ENCODE peak calls at places on chromosomes 13 and 19, in seven cellular contexts. V is upper lobe of right lung, Z is left ventricle myocardium inferior, Y is foreskin fibroblast, D is GM12865, C is D341Med, B is Calu3. J is an unnamed sample.

GRCh38 chr13:74026753-74027152 is 107.5 kb downstream of the KLF12 start:
- DNase-seq in V (no peak), Z (no peak), Y (no peak), D (peak), C (no peak), B (peak), J (no peak)

GRCh38 chr19:541699-542098 is 2.2 kb upstream of the GZMM start:
- DNase-seq in V (no peak), Z (no peak), Y (no peak), D (no peak), C (no peak), B (no peak), J (no peak)

GRCh38 chr13:44801990-44802389 is 187.3 kb downstream of the NUFIP1 start:
- DNase-seq in V (no peak), Z (no peak), Y (peak), D (no peak), C (no peak), B (peak), J (peak)

GRCh38 chr13:111006508-111007031 is 91.7 kb upstream of the ANKRD10 start:
- DNase-seq in V (peak), Z (peak), Y (peak), D (no peak), C (no peak), B (no peak), J (peak)

GRCh38 chr19:48344892-48345291 is 18.8 kb downstream of the TMEM143 start:
- DNase-seq in V (no peak), Z (no peak), Y (no peak), D (no peak), C (peak), B (no peak), J (no peak)

GRCh38 chr13:110913911-110914292 is 967 bp downstream of the ANKRD10 start:
- DNase-seq in V (no peak), Z (no peak), Y (no peak), D (no peak), C (no peak), B (no peak), J (peak)

GRCh38 chr19:39941615-39942507 is 7.4 kb upstream of the FCGBP start:
- DNase-seq in V (no peak), Z (no peak), Y (no peak), D (peak), C (no peak), B (peak), J (no peak)

GRCh38 chr19:2756921-2757881 is 17.4 kb upstream of the SLC39A3 start:
- DNase-seq in V (peak), Z (no peak), Y (no peak), D (no peak), C (peak), B (no peak), J (no peak)

GRCh38 chr13:107582171-107582570 is 633.2 kb downstream of the LIG4 start:
- DNase-seq in V (no peak), Z (no peak), Y (no peak), D (no peak), C (no peak), B (no peak), J (no peak)

GRCh38 chr19:2982983-2983350 is 5.6 kb downstream of the TLE6 start:
- DNase-seq in V (peak), Z (peak), Y (peak), D (no peak), C (peak), B (no peak), J (peak)

GRCh38 chr19:29098863-29099481 is 114.0 kb downstream of the UQCRFS1 start:
- DNase-seq in V (peak), Z (peak), Y (peak), D (no peak), C (no peak), B (peak), J (peak)

GRCh38 chr13:102856603-102857002 is 10.8 kb downstream of the ERCC5 start:
- DNase-seq in V (peak), Z (peak), Y (no peak), D (no peak), C (no peak), B (no peak), J (peak)

GRCh38 chr19:45473366-45474190 is 5.8 kb downstream of the FOSB start:
- DNase-seq in V (no peak), Z (no peak), Y (no peak), D (no peak), C (no peak), B (no peak), J (no peak)

GRCh38 chr13:19152403-19152802 is 29.2 kb downstream of the TUBA3C start:
- DNase-seq in V (no peak), Z (no peak), Y (no peak), D (no peak), C (no peak), B (no peak), J (no peak)

GRCh38 chr13:113850722-113851479 is 13.0 kb downstream of the GAS6 start:
- DNase-seq in V (no peak), Z (no peak), Y (no peak), D (no peak), C (no peak), B (no peak), J (no peak)

GRCh38 chr13:30997697-30998547 is 65.5 kb downstream of the TEX26 start:
- DNase-seq in V (no peak), Z (peak), Y (no peak), D (no peak), C (no peak), B (no peak), J (no peak)

GRCh38 chr19:17469092-17469370 is 1.3 kb upstream of the SLC27A1 start:
- DNase-seq in V (no peak), Z (no peak), Y (no peak), D (no peak), C (no peak), B (no peak), J (no peak)

GRCh38 chr19:15297416-15298224 is 34.7 kb downstream of the BRD4 start:
- DNase-seq in V (peak), Z (no peak), Y (no peak), D (no peak), C (no peak), B (peak), J (no peak)

GRCh38 chr13:78660130-78660857 is 1.3 kb upstream of the OBI1 start:
- DNase-seq in V (no peak), Z (no peak), Y (no peak), D (peak), C (no peak), B (no peak), J (no peak)

GRCh38 chr13:80599765-80600164 is 258.8 kb upstream of the SPRY2 start:
- DNase-seq in V (no peak), Z (no peak), Y (no peak), D (no peak), C (no peak), B (no peak), J (no peak)

GRCh38 chr19:35155441-35155840 is 906 bp downstream of the FXYD5 start:
- DNase-seq in V (no peak), Z (no peak), Y (no peak), D (peak), C (no peak), B (no peak), J (no peak)

GRCh38 chr19:6038634-6039405 is 60.9 kb upstream of the RANBP3 start:
- DNase-seq in V (no peak), Z (no peak), Y (no peak), D (peak), C (no peak), B (no peak), J (no peak)

GRCh38 chr13:48646791-48647190 is 6.9 kb upstream of the CYSLTR2 start:
- DNase-seq in V (no peak), Z (no peak), Y (no peak), D (no peak), C (no peak), B (no peak), J (no peak)

GRCh38 chr13:75993823-75994222 is 357.7 kb downstream of the LMO7 start:
- DNase-seq in V (no peak), Z (no peak), Y (no peak), D (no peak), C (no peak), B (no peak), J (no peak)

GRCh38 chr13:25042141-25042540 is 53.8 kb upstream of the PABPC3 start:
- DNase-seq in V (no peak), Z (no peak), Y (no peak), D (no peak), C (no peak), B (no peak), J (no peak)

GRCh38 chr19:5097331-5097930 is 128.5 kb downstream of the KDM4B start:
- DNase-seq in V (no peak), Z (no peak), Y (no peak), D (no peak), C (no peak), B (no peak), J (no peak)

GRCh38 chr13:101544979-101545378 is 92.5 kb downstream of the ITGBL1 start:
- DNase-seq in V (no peak), Z (no peak), Y (no peak), D (no peak), C (no peak), B (no peak), J (no peak)

GRCh38 chr19:48914181-48914580 is 14.1 kb downstream of the NUCB1 start:
- DNase-seq in V (no peak), Z (no peak), Y (no peak), D (no peak), C (no peak), B (no peak), J (no peak)

J was measured in stromal cell of bone marrow.